ENCODE peak calls at places on chromosomes 1 and 21, in nine cellular contexts. W is GM12865, P is lower leg skin, F is foreskin keratinocyte, U is cardiac muscle cell, Y is HFFc6, Z is Panc1, X is AG04450, H is Calu3. C is an unnamed sample.

GRCh38 chr1:41898191-41898713 is 20.5 kb downstream of the HIVEP3 start:
- DNase-seq in W (peak), P (no peak), F (no peak), U (peak), Y (no peak), Z (no peak), X (no peak), H (no peak), C (no peak)

GRCh38 chr21:33854604-33855003 is 61.0 kb downstream of the ATP5PO start:
- DNase-seq in W (no peak), P (no peak), F (peak), U (peak), Y (peak), Z (peak), X (no peak), H (no peak), C (no peak)

GRCh38 chr1:112744019-112744578 is 29.0 kb upstream of the PPM1J start:
- DNase-seq in W (no peak), P (no peak), F (no peak), U (peak), Y (peak), Z (no peak), X (no peak), H (peak), C (no peak)

GRCh38 chr21:36976882-36977651 is 10.6 kb upstream of the HLCS start:
- DNase-seq in W (peak), P (peak), F (no peak), U (peak), Y (peak), Z (peak), X (peak), H (peak), C (peak)

GRCh38 chr1:235455806-235456205 is 48.4 kb downstream of the B3GALNT2 start:
- DNase-seq in W (no peak), P (no peak), F (no peak), U (no peak), Y (no peak), Z (no peak), X (no peak), H (no peak), C (no peak)

GRCh38 chr1:25647106-25647505 is 30.5 kb downstream of the MAN1C1 start:
- DNase-seq in W (no peak), P (no peak), F (no peak), U (no peak), Y (no peak), Z (no peak), X (no peak), H (no peak), C (no peak)

GRCh38 chr1:25458550-25459298 is 28.0 kb downstream of the MACO1 start:
- DNase-seq in W (no peak), P (no peak), F (no peak), U (no peak), Y (peak), Z (no peak), X (no peak), H (no peak), C (no peak)

GRCh38 chr1:101977266-101977665 is 19.5 kb downstream of the OLFM3 start:
- DNase-seq in W (no peak), P (no peak), F (no peak), U (no peak), Y (no peak), Z (no peak), X (no peak), H (no peak), C (no peak)

DNA sequence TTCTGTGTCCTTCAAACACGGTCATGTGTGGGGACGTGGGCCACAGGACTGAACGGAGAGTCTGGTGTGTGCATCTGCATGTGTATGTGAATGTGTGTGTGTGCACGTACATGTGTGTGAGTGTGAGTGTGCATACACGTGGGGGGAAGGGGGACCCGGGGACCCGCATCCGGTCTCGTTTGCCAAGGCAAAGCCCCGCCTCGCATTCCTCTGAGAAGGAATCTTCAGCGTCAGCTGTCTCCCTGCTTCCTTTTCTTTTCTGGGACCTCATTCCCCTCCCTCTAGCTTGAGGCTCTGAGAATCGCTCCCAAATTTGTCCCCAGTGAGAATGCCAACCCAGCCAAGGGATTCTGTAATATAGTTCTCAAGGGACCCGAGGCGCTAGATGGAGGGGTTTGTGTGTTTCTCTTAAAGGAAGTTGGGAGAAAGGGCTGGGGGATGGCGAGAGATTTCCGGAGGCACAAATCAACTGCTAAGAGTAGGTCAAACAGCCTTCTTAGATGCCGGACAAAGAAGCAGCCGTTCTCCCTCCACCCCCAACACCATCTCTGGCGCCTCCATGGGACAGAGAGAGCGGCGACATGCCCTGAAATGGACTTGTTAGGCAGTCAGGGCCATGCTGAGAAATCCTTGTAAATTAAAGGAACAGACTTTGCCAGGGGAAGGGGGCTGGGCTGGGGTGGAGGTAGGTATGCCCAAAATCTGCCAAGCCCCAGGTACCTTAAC is 6.6 kb downstream of the IFFO2 start:
- DNase-seq in W (peak), P (no peak), F (no peak), U (peak), Y (peak), Z (no peak), X (no peak), H (no peak), C (peak)
- TF ChIP-seq CTCF in W (peak), P (no peak), F (peak), U (no peak), Y (peak), Z (no peak), X (peak), H (no peak), C (peak)

GRCh38 chr1:154503898-154504297 is 1.7 kb upstream of the SHE start:
- DNase-seq in W (no peak), P (no peak), F (no peak), U (no peak), Y (no peak), Z (no peak), X (no peak), H (no peak), C (no peak)
- TF ChIP-seq CTCF in W (no peak), P (no peak), F (no peak), U (no peak), Y (no peak), Z (no peak), X (no peak), H (no peak), C (no peak)

GRCh38 chr21:39137248-39138186 is 45.7 kb downstream of the PSMG1 start:
- DNase-seq in W (no peak), P (no peak), F (no peak), U (peak), Y (peak), Z (no peak), X (no peak), H (no peak), C (no peak)
- TF ChIP-seq CTCF in W (no peak), P (no peak), F (peak), U (peak), Y (peak), Z (no peak), X (peak), H (no peak), C (no peak)

DNA sequence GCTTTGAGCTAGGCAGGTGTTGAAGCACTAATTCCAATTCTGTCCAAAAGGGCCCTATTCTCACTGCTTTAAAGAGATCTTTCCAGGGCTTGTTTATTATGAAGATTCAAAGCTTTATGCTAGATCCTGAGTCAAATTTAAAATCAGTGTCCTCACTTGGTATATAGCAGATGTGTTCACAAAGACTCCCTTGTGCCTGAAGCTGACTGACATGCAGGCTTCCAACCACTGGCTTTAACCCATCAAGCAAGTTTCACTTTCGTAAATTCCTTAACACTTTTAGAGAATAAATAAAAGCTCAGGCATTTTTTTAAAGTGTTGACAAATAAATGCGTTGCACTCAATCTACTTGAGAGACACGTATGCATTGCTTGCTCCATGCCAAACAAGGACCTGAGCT is 245.5 kb upstream of the ZP4 start:
- DNase-seq in W (no peak), P (no peak), F (no peak), U (no peak), Y (no peak), Z (no peak), X (no peak), H (no peak), C (no peak)
- TF ChIP-seq CTCF in W (no peak), P (no peak), F (no peak), U (no peak), Y (no peak), Z (no peak), X (no peak), H (no peak), C (no peak)